ENCODE peak calls at places on chromosomes 6 and 20, in ten cellular contexts. R is mesothelial cell of epicardium, W is epithelial cell of esophagus, U is Ammon's horn, M is T-helper 17 cell, C is SJSA1, X is COLO829, K is upper lobe of right lung, D is A549, Z is tibial nerve. A is an unnamed sample.

GRCh38 chr20:46089338-46090094 is at the start of gene NCOA5:
- DNase-seq in R (peak), C (peak), D (peak), M (peak), W (peak), K (peak), Z (peak), X (peak), U (peak), A (peak)

GRCh38 chr6:168333039-168333438 is 13.5 kb upstream of the DACT2 start:
- DNase-seq in D (peak), W (no peak), C (no peak), U (no peak), R (no peak), M (no peak), X (peak), K (no peak), Z (no peak), A (no peak)

GRCh38 chr6:41452763-41453162 is 93.4 kb upstream of the FOXP4 start:
- DNase-seq in M (no peak), U (no peak), X (no peak), C (no peak), K (no peak), R (no peak), D (no peak), W (no peak), Z (no peak), A (no peak)

GRCh38 chr6:168877821-168878282 is 375.8 kb downstream of the THBS2 start:
- DNase-seq in C (no peak), Z (no peak), D (no peak), K (no peak), R (no peak), W (no peak), M (no peak), U (peak), X (no peak), A (peak)

GRCh38 chr6:107800564-107801164 is 23.4 kb downstream of the SCML4 start:
- DNase-seq in R (no peak), K (no peak), X (no peak), D (no peak), W (peak), Z (no peak), U (no peak), M (no peak), C (no peak), A (peak)

GRCh38 chr20:1822564-1823420 is 72.4 kb upstream of the SIRPA start:
- DNase-seq in K (no peak), M (no peak), Z (no peak), W (peak), R (no peak), U (no peak), D (no peak), C (no peak), X (no peak), A (peak)

GRCh38 chr20:23129256-23129655 is 43.1 kb upstream of the CD93 start:
- DNase-seq in W (no peak), M (no peak), X (no peak), Z (no peak), D (no peak), R (no peak), U (peak), C (no peak), K (no peak), A (no peak)

GRCh38 chr20:19659468-19659867 is 98.6 kb upstream of the RIN2 start:
- DNase-seq in K (no peak), U (no peak), W (no peak), X (no peak), Z (no peak), D (no peak), C (no peak), M (no peak), R (no peak), A (peak)

GRCh38 chr6:610882-611281 is 46.0 kb downstream of the HUS1B start:
- DNase-seq in M (no peak), W (no peak), U (no peak), D (no peak), C (no peak), K (no peak), X (no peak), Z (no peak), R (no peak), A (no peak)

GRCh38 chr6:36765943-36766648 is 68.5 kb downstream of the RAB44 start:
- DNase-seq in Z (peak), D (peak), K (peak), X (peak), W (peak), R (peak), M (peak), C (peak), U (peak), A (peak)

GRCh38 chr6:117425431-117426153 is at the start of gene ROS1:
- DNase-seq in M (no peak), Z (no peak), K (no peak), U (no peak), R (no peak), W (no peak), D (no peak), X (no peak), C (no peak), A (peak)

GRCh38 chr20:63968928-63969760 is 586 bp downstream of the ZNF512B start:
- DNase-seq in D (no peak), U (peak), R (peak), W (no peak), C (no peak), M (peak), Z (no peak), X (no peak), K (peak), A (no peak)

GRCh38 chr6:132673376-132674094 is 14.6 kb upstream of the TAAR1 start:
- DNase-seq in C (no peak), M (no peak), X (peak), D (no peak), R (no peak), U (no peak), K (no peak), Z (no peak), W (no peak), A (no peak)

GRCh38 chr6:11050735-11051134 is 6.6 kb upstream of the ELOVL2 start:
- DNase-seq in D (no peak), R (no peak), C (peak), W (peak), K (no peak), X (no peak), U (no peak), Z (no peak), M (no peak), A (peak)

GRCh38 chr20:19003759-19004336 is 190.3 kb downstream of the SCP2D1 start:
- DNase-seq in W (no peak), X (no peak), C (no peak), Z (no peak), D (no peak), R (no peak), M (no peak), U (no peak), K (no peak), A (no peak)

GRCh38 chr20:2602046-2602735 is 50.2 kb upstream of the NOP56 start:
- DNase-seq in C (peak), D (no peak), X (no peak), U (no peak), Z (no peak), R (no peak), K (no peak), M (no peak), W (peak), A (no peak)

GRCh38 chr20:29687438-29687837 is 1570.0 kb upstream of the DEFB115 start:
- DNase-seq in X (no peak), M (no peak), K (no peak), C (no peak), R (no peak), D (no peak), Z (no peak), W (no peak), U (no peak), A (no peak)

GRCh38 chr6:15864033-15864707 is 201.3 kb upstream of the DTNBP1 start:
- DNase-seq in Z (no peak), K (no peak), R (no peak), D (no peak), C (no peak), W (no peak), M (no peak), X (peak), U (no peak), A (peak)

GRCh38 chr6:31352497-31353368 is 4.2 kb downstream of the HLA-B start:
- DNase-seq in Z (no peak), R (no peak), X (no peak), U (no peak), D (no peak), W (no peak), C (no peak), K (no peak), M (no peak), A (no peak)

GRCh38 chr6:5214570-5215052 is 46.1 kb downstream of the LYRM4 start:
- DNase-seq in U (peak), D (no peak), X (peak), W (peak), C (peak), K (no peak), Z (no peak), R (peak), M (no peak), A (peak)